ENCODE peak calls at places on chromosomes 13 and 19, in four cellular contexts. One of them, this sample, is unnamed.

GRCh38 chr13:27919934-27920676 is at the start of gene PDX1:
- DNase-seq in neural crest cell: no peak
- DNase-seq in dermis blood vessel endothelial cell: peak; percentile 29
- DNase-seq in CD4-positive, alpha-beta T cell: no peak
- DNase-seq in this sample: peak; percentile 83

GRCh38 chr19:51546650-51547396 is 15.4 kb upstream of the SIGLEC6 start:
- DNase-seq in dermis blood vessel endothelial cell: peak; percentile 94
- DNase-seq in CD4-positive, alpha-beta T cell: no peak
- DNase-seq in neural crest cell: no peak
- DNase-seq in this sample: no peak

GRCh38 chr19:51514866-51515481 is 13.4 kb upstream of the SIGLEC12 start:
- DNase-seq in CD4-positive, alpha-beta T cell: no peak
- DNase-seq in neural crest cell: peak; percentile 6
- DNase-seq in dermis blood vessel endothelial cell: peak; percentile 76
- DNase-seq in this sample: peak; percentile 52

GRCh38 chr19:38506723-38507550 is 73.4 kb downstream of the RYR1 start:
- DNase-seq in neural crest cell: peak; percentile 48
- DNase-seq in dermis blood vessel endothelial cell: peak; percentile 64
- DNase-seq in CD4-positive, alpha-beta T cell: peak; percentile 23
- DNase-seq in this sample: peak; percentile 69

GRCh38 chr19:23482829-23483228 is 87.6 kb upstream of the ZNF91 start:
- DNase-seq in CD4-positive, alpha-beta T cell: no peak
- DNase-seq in dermis blood vessel endothelial cell: no peak
- DNase-seq in neural crest cell: no peak
- DNase-seq in this sample: no peak

GRCh38 chr19:45553464-45553863 is 31.1 kb downstream of the OPA3 start:
- DNase-seq in CD4-positive, alpha-beta T cell: no peak
- DNase-seq in neural crest cell: no peak
- DNase-seq in dermis blood vessel endothelial cell: no peak
- DNase-seq in this sample: peak; percentile 52

GRCh38 chr19:41886761-41887710 is 4.1 kb downstream of the ARHGEF1 start:
- DNase-seq in dermis blood vessel endothelial cell: no peak
- DNase-seq in neural crest cell: no peak
- DNase-seq in CD4-positive, alpha-beta T cell: peak; percentile 67
- DNase-seq in this sample: no peak

GRCh38 chr13:72463561-72463960 is 263.9 kb downstream of the MZT1 start:
- DNase-seq in dermis blood vessel endothelial cell: no peak
- DNase-seq in CD4-positive, alpha-beta T cell: no peak
- DNase-seq in neural crest cell: no peak
- DNase-seq in this sample: peak; percentile 34

GRCh38 chr13:99983401-99984133 is 2.0 kb downstream of the ZIC2 start:
- DNase-seq in CD4-positive, alpha-beta T cell: no peak
- DNase-seq in dermis blood vessel endothelial cell: no peak
- DNase-seq in neural crest cell: no peak
- DNase-seq in this sample: peak; percentile 77

This sample was measured in retina.